ENCODE peak calls at places on chromosomes 2 and 18, in four cellular contexts. T is stomach, W is esophagus muscularis mucosa, A is sigmoid colon. G is an unnamed sample.

GRCh38 chr2:17915099-17915498 is 36.6 kb downstream of the KCNS3 start:
- DNase-seq in A (no peak), T (no peak), W (no peak), G (no peak)

GRCh38 chr2:101253713-101254085 is 1.0 kb downstream of the CNOT11 start:
- DNase-seq in T (no peak), A (no peak), W (no peak), G (no peak)

GRCh38 chr2:128447538-128447885 is 128.8 kb upstream of the HS6ST1 start:
- DNase-seq in T (peak; percentile 7), A (no peak), W (peak; percentile 26), G (peak; percentile 42)

GRCh38 chr2:237026981-237027711 is 58.5 kb upstream of the COPS8 start:
- DNase-seq in T (peak; percentile 78), W (no peak), A (peak; percentile 87), G (peak; percentile 83)

GRCh38 chr2:226447896-226448295 is 351.7 kb downstream of the IRS1 start:
- DNase-seq in W (peak; percentile 21), A (no peak), T (no peak), G (no peak)

GRCh38 chr18:6682437-6683111 is 46.9 kb upstream of the ARHGAP28 start:
- DNase-seq in A (peak; percentile 64), W (no peak), T (peak; percentile 26), G (no peak)

GRCh38 chr2:44075536-44075935 is 79.7 kb upstream of the LRPPRC start:
- DNase-seq in W (no peak), T (no peak), A (no peak), G (peak; percentile 82)

GRCh38 chr2:46074501-46074900 is 222.7 kb upstream of the EPAS1 start:
- DNase-seq in T (no peak), A (peak; percentile 38), W (no peak), G (no peak)

GRCh38 chr2:147845608-147846002 is 776 bp downstream of the ACVR2A start:
- DNase-seq in A (no peak), W (no peak), T (no peak), G (no peak)
- TF ChIP-seq POLR2AphosphoS5 in A (no peak), W (no peak), T (no peak), G (no peak)

DNA sequence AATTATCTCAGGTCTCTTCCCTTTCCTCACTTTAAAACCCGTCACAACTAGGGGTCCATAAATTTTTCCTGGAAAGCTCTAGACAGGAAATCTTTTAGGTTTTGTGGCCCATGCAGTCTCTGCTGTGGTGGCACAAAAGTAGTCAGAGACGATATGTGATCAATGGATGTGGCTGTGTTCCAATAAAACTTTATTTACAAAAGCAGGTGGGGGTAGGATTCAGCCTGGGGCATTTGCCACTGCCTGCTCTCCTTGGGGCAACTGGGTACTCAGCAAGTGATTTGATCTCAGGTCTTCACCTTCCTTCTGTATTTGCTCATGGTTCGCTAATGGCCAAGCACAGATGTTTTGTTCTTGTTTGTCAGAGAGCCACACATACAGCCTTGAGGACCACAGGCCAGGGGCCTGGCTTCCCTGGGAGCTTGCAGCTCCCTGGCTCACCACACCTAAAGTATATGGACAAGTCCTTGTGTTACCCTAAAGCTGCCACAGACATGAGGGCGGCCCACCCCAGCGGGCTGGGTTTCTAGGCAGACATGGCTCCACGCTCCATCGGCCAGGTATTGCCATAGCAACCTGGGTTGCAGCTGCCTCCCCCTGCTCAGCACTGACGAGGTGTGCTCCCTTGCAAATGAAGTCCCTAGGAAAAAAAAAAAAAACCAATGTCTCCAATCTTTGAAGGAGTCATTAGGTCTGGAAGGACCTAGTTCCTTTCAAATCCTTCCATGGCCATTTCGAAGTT is 89.7 kb upstream of the YWHAQ start:
- DNase-seq in A (no peak), T (no peak), W (no peak), G (no peak)
- TF ChIP-seq EP300 in A (no peak), T (no peak), W (no peak), G (no peak)

GRCh38 chr2:20106746-20107145 is 55.3 kb upstream of the LAPTM4A start:
- DNase-seq in A (no peak), W (no peak), T (no peak), G (no peak)
- TF ChIP-seq POLR2AphosphoS5 in A (no peak), W (no peak), T (no peak), G (no peak)

GRCh38 chr2:195473802-195474201 is 183.2 kb upstream of the SLC39A10 start:
- DNase-seq in W (no peak), T (no peak), A (no peak), G (no peak)

GRCh38 chr2:195471163-195471562 is 185.9 kb upstream of the SLC39A10 start:
- DNase-seq in W (no peak), A (no peak), T (no peak), G (no peak)

GRCh38 chr2:195472835-195473234 is 184.2 kb upstream of the SLC39A10 start:
- DNase-seq in T (no peak), A (no peak), W (no peak), G (no peak)

GRCh38 chr2:195470622-195471021 is 186.4 kb upstream of the SLC39A10 start:
- DNase-seq in W (no peak), T (no peak), A (no peak), G (no peak)

GRCh38 chr2:195471807-195472206 is 185.2 kb upstream of the SLC39A10 start:
- DNase-seq in A (no peak), W (no peak), T (no peak), G (no peak)
- TF ChIP-seq EP300 in A (no peak), W (no peak), T (no peak), G (no peak)

DNA sequence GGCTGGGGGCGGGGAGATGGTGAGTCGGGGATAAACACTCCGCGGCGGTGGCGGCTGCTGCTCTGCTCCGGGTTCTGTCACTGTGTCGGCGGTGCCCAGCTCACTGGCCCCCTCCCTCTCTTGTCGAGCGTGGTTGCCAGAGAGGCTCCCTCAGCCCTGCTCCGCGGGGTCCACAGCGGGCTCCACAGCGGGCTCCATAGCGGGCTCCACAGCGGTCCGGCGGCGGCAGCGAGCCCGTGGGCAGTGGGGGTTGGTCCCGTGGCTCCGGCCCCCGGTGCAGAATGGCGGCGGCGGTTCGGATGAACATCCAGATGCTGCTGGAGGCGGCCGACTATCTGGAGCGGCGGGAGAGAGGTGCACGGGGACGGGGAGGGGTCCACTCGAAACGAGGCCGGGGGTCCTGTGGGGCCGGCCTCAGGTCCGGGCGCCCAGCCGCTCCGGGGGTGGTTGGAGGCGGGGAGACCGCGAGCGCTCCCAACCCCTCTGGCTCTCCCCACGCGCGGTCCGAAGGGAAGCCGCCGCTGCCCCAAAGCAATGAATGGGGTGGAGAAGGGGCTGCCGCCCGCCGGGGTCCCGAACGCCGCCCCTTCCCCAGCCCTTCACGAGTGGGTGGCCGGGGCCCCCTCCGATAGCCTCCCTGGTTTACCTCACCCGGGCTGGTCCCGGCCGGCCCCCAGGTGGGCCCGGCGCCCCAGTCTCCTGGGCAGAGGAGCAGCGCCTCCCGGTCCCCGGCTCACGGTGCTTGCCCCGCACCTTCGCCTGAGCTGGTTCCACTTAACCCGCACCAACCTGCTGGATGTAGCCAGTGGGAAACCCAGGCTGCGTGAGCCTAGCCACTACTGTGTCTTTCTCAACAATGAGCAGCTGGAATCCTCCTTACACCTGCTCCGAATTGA is at the start of gene MXD1:
- DNase-seq in A (no peak), W (no peak), T (peak; percentile 38), G (no peak)
- TF ChIP-seq POLR2AphosphoS5 in A (peak; percentile 89), W (peak; percentile 86), T (peak; percentile 70), G (no peak)

DNA sequence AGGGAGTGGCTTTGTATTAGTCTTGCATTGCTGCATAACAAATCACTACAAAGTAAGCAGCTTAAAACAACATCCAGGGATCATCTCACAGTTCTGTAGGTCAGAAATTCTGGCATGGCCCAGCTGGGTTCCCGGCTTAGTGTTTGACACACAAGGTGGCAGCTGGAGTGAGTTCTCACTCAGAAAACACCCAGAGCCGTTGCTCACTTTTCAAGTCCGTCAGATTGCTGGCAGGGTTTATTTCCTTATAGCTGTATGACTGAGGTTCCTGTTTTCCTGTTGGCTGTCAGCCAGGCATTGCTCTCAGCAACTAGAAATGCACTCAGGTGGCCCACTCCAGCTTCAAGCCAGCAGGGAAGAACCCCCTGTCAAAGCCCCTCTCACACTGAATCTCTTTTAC is 324.1 kb downstream of the CCDC178 start:
- DNase-seq in T (peak; percentile 65), W (no peak), A (no peak), G (no peak)
- TF ChIP-seq EP300 in T (no peak), W (no peak), A (no peak), G (no peak)

GRCh38 chr2:205482399-205483065 is 199.8 kb upstream of the NRP2 start:
- DNase-seq in W (peak; percentile 81), A (no peak), T (no peak), G (no peak)
- TF ChIP-seq POLR2AphosphoS5 in W (no peak), A (no peak), T (no peak), G (no peak)

GRCh38 chr2:67899187-67899586 is 163.6 kb downstream of the C1D start:
- DNase-seq in W (no peak), A (no peak), T (no peak), G (no peak)
- TF ChIP-seq EP300 in W (no peak), A (no peak), T (no peak), G (no peak)

DNA sequence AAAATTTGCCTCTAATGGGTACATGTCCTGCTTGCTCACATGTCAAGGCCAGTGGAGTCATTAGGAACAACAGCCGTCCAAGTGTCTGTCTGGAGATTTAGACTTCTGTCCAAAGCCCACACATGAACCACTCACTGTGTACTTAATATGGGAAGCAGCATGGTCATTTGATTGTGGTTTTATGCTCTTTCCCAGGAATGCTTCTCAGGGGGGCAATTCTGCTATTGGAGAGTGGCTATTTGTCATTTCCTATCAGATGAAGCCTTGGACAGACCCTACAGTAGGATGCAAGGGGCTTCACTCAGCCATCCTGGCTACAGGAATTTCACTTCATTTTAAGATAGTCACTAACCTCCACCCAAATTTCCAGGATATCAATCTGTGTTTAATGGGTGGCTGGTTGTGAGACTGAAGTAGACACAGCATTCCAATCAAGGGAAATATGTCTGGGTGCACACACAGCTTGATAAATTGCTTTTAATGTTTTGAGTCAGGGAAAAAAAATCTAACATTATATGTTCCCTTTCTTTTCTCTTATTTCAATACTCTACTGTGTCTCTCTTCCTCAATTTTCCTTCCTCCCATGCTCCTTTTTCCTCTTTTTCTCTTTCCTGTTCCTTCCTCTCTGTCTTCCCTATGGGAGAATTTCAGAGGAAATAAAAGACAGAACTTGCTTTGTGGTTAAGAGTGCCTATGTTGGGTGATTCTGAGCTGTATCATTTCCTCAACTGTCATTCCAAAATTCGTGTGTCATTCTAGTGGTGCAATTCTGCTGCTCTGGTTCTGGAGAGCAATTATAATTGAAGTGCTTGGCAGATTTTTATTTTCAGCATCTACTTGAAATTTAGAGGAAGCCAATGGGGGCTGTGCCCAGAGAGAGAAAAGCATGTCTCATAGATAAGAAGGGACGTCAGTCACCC is 320.1 kb downstream of the OSR1 start:
- DNase-seq in W (no peak), A (no peak), T (no peak), G (no peak)
- TF ChIP-seq POLR2AphosphoS5 in W (no peak), A (no peak), T (no peak), G (no peak)

GRCh38 chr18:2826581-2826980 is 20.2 kb upstream of the EMILIN2 start:
- DNase-seq in A (peak; percentile 69), W (peak; percentile 90), T (no peak), G (no peak)
- TF ChIP-seq EP300 in A (no peak), W (no peak), T (no peak), G (no peak)